ENCODE peak calls at places on chromosomes 11 and 22, in seven cellular contexts. N is HCT116; D is CD4-positive, alpha-beta memory T cell; C is lower lobe of right lung; V is Karpas-422; G is uterus; Z is HL-60. K is an unnamed sample.
A peak's percentile ranks its signal among the peaks of the same experiment; 100 is the strongest.

GRCh38 chr11:77154381-77155081 is 26.5 kb downstream of the MYO7A start:
- DNase-seq in D (no peak), N (no peak), G (no peak), Z (peak; percentile 78), C (no peak), V (no peak), K (no peak)

GRCh38 chr22:46072030-46072881 is 78.1 kb upstream of the PPARA start:
- DNase-seq in C (peak; percentile 89), V (peak; percentile 83), G (peak; percentile 49), D (no peak), N (no peak), Z (peak; percentile 50), K (peak; percentile 72)

GRCh38 chr11:1460396-1460795 is 26.2 kb downstream of the MOB2 start:
- DNase-seq in N (no peak), C (peak; percentile 74), D (no peak), V (no peak), Z (no peak), G (peak; percentile 84), K (no peak)

GRCh38 chr11:86117706-86118050 is 48.8 kb upstream of the PICALM start:
- DNase-seq in Z (no peak), V (no peak), C (no peak), N (no peak), G (no peak), D (no peak), K (no peak)

GRCh38 chr11:34072831-34073230 is 21.3 kb downstream of the CAPRIN1 start:
- DNase-seq in N (no peak), G (no peak), C (no peak), D (no peak), V (no peak), Z (no peak), K (no peak)

GRCh38 chr22:48178536-48178935 is 1416.1 kb downstream of the TBC1D22A start:
- DNase-seq in C (no peak), V (no peak), G (no peak), Z (no peak), D (no peak), N (no peak), K (no peak)

GRCh38 chr22:37425800-37426531 is 1.3 kb downstream of the ELFN2 start:
- DNase-seq in C (no peak), N (no peak), Z (peak; percentile 16), D (no peak), G (no peak), V (no peak), K (no peak)

GRCh38 chr11:120335596-120335927 is 651 bp upstream of the ARHGEF12 start:
- DNase-seq in D (no peak), V (peak; percentile 66), N (no peak), Z (no peak), G (no peak), C (no peak), K (peak; percentile 81)

GRCh38 chr22:46593211-46593676 is 26.9 kb upstream of the GRAMD4 start:
- DNase-seq in G (no peak), Z (peak; percentile 94), N (no peak), C (peak; percentile 80), D (no peak), V (peak; percentile 57), K (peak; percentile 80)

GRCh38 chr11:44536779-44537516 is 28.5 kb upstream of the CD82 start:
- DNase-seq in N (no peak), V (no peak), D (no peak), Z (no peak), C (no peak), G (peak; percentile 58), K (no peak)

GRCh38 chr11:1604711-1605110 is 3.6 kb downstream of the KRTAP5-3 start:
- DNase-seq in V (no peak), Z (no peak), C (no peak), D (no peak), G (no peak), N (no peak), K (no peak)

GRCh38 chr11:62546937-62547625 is 475 bp upstream of the AHNAK start:
- DNase-seq in D (no peak), N (no peak), Z (no peak), G (peak; percentile 55), V (no peak), C (no peak), K (no peak)

GRCh38 chr11:78381867-78382266 is 35.8 kb downstream of the GAB2 start:
- DNase-seq in D (no peak), Z (no peak), G (no peak), N (no peak), C (no peak), V (no peak), K (no peak)

GRCh38 chr11:9142732-9143131 is 51.3 kb upstream of the SCUBE2 start:
- DNase-seq in C (no peak), V (no peak), G (no peak), Z (no peak), D (no peak), N (no peak), K (no peak)

GRCh38 chr11:17351510-17352176 is at the start of gene NCR3LG1:
- DNase-seq in V (peak; percentile 87), C (peak; percentile 74), D (peak; percentile 81), Z (peak; percentile 80), G (peak; percentile 75), N (no peak), K (peak; percentile 92)

GRCh38 chr22:29570456-29570855 is 10.5 kb downstream of the NIPSNAP1 start:
- DNase-seq in N (no peak), D (no peak), Z (no peak), C (no peak), G (no peak), V (no peak), K (no peak)

GRCh38 chr22:29569011-29569678 is 11.8 kb downstream of the NIPSNAP1 start:
- DNase-seq in V (no peak), N (no peak), C (no peak), D (no peak), Z (no peak), G (no peak), K (no peak)

GRCh38 chr22:29574762-29575450 is 6.0 kb downstream of the NIPSNAP1 start:
- DNase-seq in D (no peak), C (no peak), N (no peak), G (no peak), V (no peak), Z (no peak), K (no peak)

GRCh38 chr22:29567338-29567737 is 13.6 kb downstream of the NIPSNAP1 start:
- DNase-seq in Z (no peak), V (no peak), D (no peak), G (no peak), C (no peak), N (no peak), K (no peak)

DNA sequence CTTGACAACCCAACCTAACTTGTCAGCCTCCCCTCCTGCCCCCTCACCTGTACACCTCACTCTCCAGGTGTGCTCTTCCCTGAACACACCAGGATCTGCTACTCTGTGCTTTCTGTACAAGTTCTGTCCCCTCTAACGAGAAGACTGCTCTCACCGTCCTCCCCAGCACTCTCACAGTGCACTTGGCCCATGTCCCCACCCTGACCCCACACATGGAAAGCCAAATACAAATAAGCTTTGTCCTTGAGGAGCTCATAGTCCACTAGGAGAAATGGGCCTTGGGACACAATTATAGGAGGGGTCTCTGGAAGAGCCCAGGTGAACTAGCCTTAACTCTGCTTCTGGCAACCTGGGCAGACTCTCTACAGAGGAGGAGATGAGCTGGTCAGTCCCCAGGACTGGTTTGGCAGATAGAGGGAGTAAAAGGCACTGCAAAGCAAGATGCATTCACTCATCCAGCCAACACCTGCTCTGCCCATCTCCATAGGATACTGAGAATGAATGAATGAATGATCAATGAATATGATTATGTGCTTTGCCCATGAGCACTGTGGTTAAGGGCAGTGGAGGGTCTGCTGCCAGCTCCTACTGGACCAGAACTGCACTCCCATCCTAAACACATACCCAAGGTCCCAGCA is 9.9 kb downstream of the NIPSNAP1 start:
- DNase-seq in V (no peak), C (no peak), D (no peak), N (no peak), G (no peak), Z (no peak), K (no peak)
- H3K27ac ChIP-seq in V (no peak overlapping the region), C (no peak overlapping the region), D (no peak overlapping the region), N (no peak overlapping the region), G (no peak overlapping the region), Z (no peak overlapping the region), K (no peak overlapping the region)

GRCh38 chr11:12113294-12113693 is 2.9 kb downstream of the MICAL2 start:
- DNase-seq in V (no peak), N (no peak), G (no peak), Z (no peak), C (no peak), D (no peak), K (no peak)
- H3K27ac ChIP-seq in V (no peak overlapping the region), N (no peak overlapping the region), G (peak overlapping the region; percentile 89), Z (no peak overlapping the region), C (no peak overlapping the region), D (no peak overlapping the region), K (no peak overlapping the region)

DNA sequence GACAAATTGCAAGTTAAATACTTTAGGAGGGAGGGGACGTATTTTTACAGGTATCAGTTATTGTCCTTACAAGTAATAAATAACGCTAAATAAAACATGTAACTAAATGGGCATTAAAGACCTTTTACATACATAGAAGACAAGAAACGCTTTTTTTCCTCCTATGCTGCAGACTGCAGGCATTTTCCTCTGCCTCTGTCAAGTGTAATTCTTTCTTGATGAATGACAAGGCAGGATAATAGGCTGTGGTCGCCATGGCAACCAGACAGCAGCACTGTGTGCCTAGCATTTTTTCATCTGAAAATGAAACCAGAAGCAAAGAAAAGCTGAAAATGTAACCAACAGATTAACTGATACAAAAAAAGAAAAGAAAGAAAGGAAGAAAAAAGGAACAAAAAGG is 46.1 kb downstream of the BLID start:
- DNase-seq in C (peak; percentile 66), N (no peak), V (no peak), D (no peak), G (peak; percentile 54), Z (no peak), K (no peak)
- H3K27ac ChIP-seq in C (no peak overlapping the region), N (no peak overlapping the region), V (no peak overlapping the region), D (no peak overlapping the region), G (no peak overlapping the region), Z (no peak overlapping the region), K (no peak overlapping the region)

DNA sequence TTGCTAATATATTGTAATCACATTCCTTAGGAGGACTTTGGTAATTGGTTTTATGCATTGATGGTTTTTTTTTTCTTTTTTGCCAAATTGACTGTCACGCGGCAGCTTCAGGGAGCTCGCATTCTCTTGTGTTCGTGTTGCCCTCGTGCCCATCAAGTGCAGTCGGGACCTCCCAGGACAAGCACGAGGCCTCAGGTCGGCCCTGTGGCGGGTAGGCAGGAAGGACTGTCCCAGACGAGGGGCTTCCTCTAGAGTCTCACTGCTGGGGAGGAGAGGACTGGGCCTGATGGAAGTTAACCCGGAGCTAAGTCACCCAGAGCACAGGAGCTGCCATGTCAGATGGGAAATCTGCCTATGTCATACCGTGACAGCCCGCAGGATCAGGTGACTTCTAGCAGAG is 37.0 kb downstream of the CTTN start:
- DNase-seq in C (no peak), Z (no peak), D (no peak), N (no peak), G (no peak), V (no peak), K (peak; percentile 32)
- H3K27ac ChIP-seq in C (no peak overlapping the region), Z (no peak overlapping the region), D (no peak overlapping the region), N (no peak overlapping the region), G (no peak overlapping the region), V (no peak overlapping the region), K (no peak overlapping the region)

GRCh38 chr11:114173836-114174235 is 114.3 kb downstream of the ZBTB16 start:
- DNase-seq in V (no peak), D (no peak), N (no peak), Z (no peak), G (no peak), C (no peak), K (no peak)
- H3K27ac ChIP-seq in V (no peak overlapping the region), D (no peak overlapping the region), N (no peak overlapping the region), Z (no peak overlapping the region), G (peak overlapping the region; percentile 98), C (peak overlapping the region; percentile 88), K (peak overlapping the region; percentile 71)

K was measured in left lung.